ENCODE peak calls at places on chromosomes 4 and X, in ten cellular contexts. One of them, this sample, is unnamed.

GRCh38 chr4:73221734-73222133 is 36.9 kb downstream of the ANKRD17 start:
- DNase-seq in OCI-LY7: no peak
- DNase-seq in left ventricle myocardium inferior: no peak
- DNase-seq in thoracic aorta: no peak
- DNase-seq in colonic mucosa: no peak
- DNase-seq in hepatocyte: no peak
- DNase-seq in GM12878: no peak
- DNase-seq in WERI-Rb-1: no peak
- DNase-seq in BE2C: no peak
- DNase-seq in cardiac muscle cell: no peak
- DNase-seq in this sample: no peak

GRCh38 chr4:155629183-155629825 is 37.3 kb upstream of the GUCY1A1 start:
- DNase-seq in hepatocyte: no peak
- DNase-seq in WERI-Rb-1: peak; percentile 55
- DNase-seq in BE2C: no peak
- DNase-seq in left ventricle myocardium inferior: no peak
- DNase-seq in colonic mucosa: no peak
- DNase-seq in cardiac muscle cell: no peak
- DNase-seq in OCI-LY7: no peak
- DNase-seq in thoracic aorta: no peak
- DNase-seq in GM12878: no peak
- DNase-seq in this sample: no peak

GRCh38 chr4:145587088-145587487 is 32.1 kb upstream of the MMAA start:
- DNase-seq in GM12878: no peak
- DNase-seq in WERI-Rb-1: no peak
- DNase-seq in BE2C: no peak
- DNase-seq in thoracic aorta: no peak
- DNase-seq in hepatocyte: no peak
- DNase-seq in cardiac muscle cell: no peak
- DNase-seq in colonic mucosa: no peak
- DNase-seq in OCI-LY7: no peak
- DNase-seq in left ventricle myocardium inferior: no peak
- DNase-seq in this sample: no peak

GRCh38 chr4:57199267-57199666 is 89.1 kb upstream of the IGFBP7 start:
- DNase-seq in left ventricle myocardium inferior: no peak
- DNase-seq in BE2C: no peak
- DNase-seq in GM12878: no peak
- DNase-seq in OCI-LY7: no peak
- DNase-seq in WERI-Rb-1: no peak
- DNase-seq in cardiac muscle cell: no peak
- DNase-seq in thoracic aorta: no peak
- DNase-seq in hepatocyte: no peak
- DNase-seq in colonic mucosa: no peak
- DNase-seq in this sample: no peak

GRCh38 chrX:67346225-67346624 is 197.6 kb upstream of the AR start:
- DNase-seq in left ventricle myocardium inferior: no peak
- DNase-seq in colonic mucosa: no peak
- DNase-seq in BE2C: no peak
- DNase-seq in thoracic aorta: no peak
- DNase-seq in GM12878: no peak
- DNase-seq in WERI-Rb-1: no peak
- DNase-seq in OCI-LY7: no peak
- DNase-seq in hepatocyte: no peak
- DNase-seq in cardiac muscle cell: no peak
- DNase-seq in this sample: no peak

GRCh38 chr4:113232194-113232593 is 182.7 kb downstream of the ANK2 start:
- DNase-seq in GM12878: no peak
- DNase-seq in OCI-LY7: no peak
- DNase-seq in thoracic aorta: no peak
- DNase-seq in cardiac muscle cell: no peak
- DNase-seq in BE2C: no peak
- DNase-seq in WERI-Rb-1: no peak
- DNase-seq in colonic mucosa: no peak
- DNase-seq in hepatocyte: no peak
- DNase-seq in left ventricle myocardium inferior: no peak
- DNase-seq in this sample: no peak

GRCh38 chr4:51843309-51844156 is 580 bp downstream of the DCUN1D4 start:
- DNase-seq in hepatocyte: peak; percentile 76
- DNase-seq in OCI-LY7: no peak
- DNase-seq in left ventricle myocardium inferior: peak; percentile 75
- DNase-seq in colonic mucosa: peak; percentile 71
- DNase-seq in cardiac muscle cell: peak; percentile 75
- DNase-seq in BE2C: peak; percentile 70
- DNase-seq in GM12878: no peak
- DNase-seq in thoracic aorta: peak; percentile 57
- DNase-seq in WERI-Rb-1: peak; percentile 74
- DNase-seq in this sample: no peak

GRCh38 chr4:17961249-17961648 is 60.3 kb downstream of the LCORL start:
- DNase-seq in BE2C: no peak
- DNase-seq in OCI-LY7: no peak
- DNase-seq in GM12878: no peak
- DNase-seq in colonic mucosa: no peak
- DNase-seq in hepatocyte: no peak
- DNase-seq in WERI-Rb-1: no peak
- DNase-seq in cardiac muscle cell: no peak
- DNase-seq in left ventricle myocardium inferior: no peak
- DNase-seq in thoracic aorta: no peak
- DNase-seq in this sample: no peak

GRCh38 chr4:47167391-47167790 is 136.0 kb downstream of the GABRB1 start:
- DNase-seq in GM12878: no peak
- DNase-seq in hepatocyte: no peak
- DNase-seq in left ventricle myocardium inferior: no peak
- DNase-seq in OCI-LY7: no peak
- DNase-seq in BE2C: no peak
- DNase-seq in WERI-Rb-1: no peak
- DNase-seq in thoracic aorta: no peak
- DNase-seq in cardiac muscle cell: no peak
- DNase-seq in colonic mucosa: no peak
- DNase-seq in this sample: no peak

GRCh38 chr4:11416767-11417113 is 12.0 kb downstream of the HS3ST1 start:
- DNase-seq in OCI-LY7: no peak
- DNase-seq in thoracic aorta: no peak
- DNase-seq in WERI-Rb-1: no peak
- DNase-seq in left ventricle myocardium inferior: no peak
- DNase-seq in cardiac muscle cell: no peak
- DNase-seq in BE2C: no peak
- DNase-seq in colonic mucosa: no peak
- DNase-seq in GM12878: no peak
- DNase-seq in hepatocyte: no peak
- DNase-seq in this sample: no peak

GRCh38 chr4:11416071-11416766 is 12.5 kb downstream of the HS3ST1 start:
- DNase-seq in cardiac muscle cell: no peak
- DNase-seq in OCI-LY7: no peak
- DNase-seq in left ventricle myocardium inferior: no peak
- DNase-seq in BE2C: no peak
- DNase-seq in GM12878: no peak
- DNase-seq in WERI-Rb-1: no peak
- DNase-seq in hepatocyte: no peak
- DNase-seq in thoracic aorta: no peak
- DNase-seq in colonic mucosa: no peak
- DNase-seq in this sample: no peak

GRCh38 chr4:11421116-11421515 is 7.6 kb downstream of the HS3ST1 start:
- DNase-seq in GM12878: no peak
- DNase-seq in WERI-Rb-1: no peak
- DNase-seq in cardiac muscle cell: no peak
- DNase-seq in BE2C: no peak
- DNase-seq in thoracic aorta: no peak
- DNase-seq in colonic mucosa: no peak
- DNase-seq in hepatocyte: no peak
- DNase-seq in left ventricle myocardium inferior: no peak
- DNase-seq in OCI-LY7: no peak
- DNase-seq in this sample: no peak

GRCh38 chr4:11420327-11420726 is 8.4 kb downstream of the HS3ST1 start:
- DNase-seq in left ventricle myocardium inferior: no peak
- DNase-seq in WERI-Rb-1: no peak
- DNase-seq in cardiac muscle cell: no peak
- DNase-seq in colonic mucosa: no peak
- DNase-seq in BE2C: no peak
- DNase-seq in hepatocyte: no peak
- DNase-seq in GM12878: no peak
- DNase-seq in OCI-LY7: no peak
- DNase-seq in thoracic aorta: no peak
- DNase-seq in this sample: no peak

GRCh38 chr4:11418610-11419009 is 10.1 kb downstream of the HS3ST1 start:
- DNase-seq in colonic mucosa: no peak
- DNase-seq in thoracic aorta: no peak
- DNase-seq in GM12878: no peak
- DNase-seq in hepatocyte: no peak
- DNase-seq in WERI-Rb-1: peak; percentile 45
- DNase-seq in OCI-LY7: no peak
- DNase-seq in cardiac muscle cell: no peak
- DNase-seq in BE2C: no peak
- DNase-seq in left ventricle myocardium inferior: no peak
- DNase-seq in this sample: no peak
- TF ChIP-seq CTCF in colonic mucosa: no peak
- TF ChIP-seq CTCF in thoracic aorta: no peak
- TF ChIP-seq CTCF in GM12878: peak; percentile 15
- TF ChIP-seq CTCF in hepatocyte: no peak
- TF ChIP-seq CTCF in WERI-Rb-1: peak; percentile 80
- TF ChIP-seq CTCF in OCI-LY7: no peak
- TF ChIP-seq CTCF in cardiac muscle cell: no peak
- TF ChIP-seq CTCF in BE2C: no peak
- TF ChIP-seq CTCF in left ventricle myocardium inferior: peak; percentile 47
- TF ChIP-seq CTCF in this sample: no peak

GRCh38 chr4:3465698-3466671 is 2.9 kb downstream of the DOK7 start:
- DNase-seq in OCI-LY7: no peak
- DNase-seq in thoracic aorta: no peak
- DNase-seq in hepatocyte: no peak
- DNase-seq in GM12878: no peak
- DNase-seq in left ventricle myocardium inferior: peak; percentile 31
- DNase-seq in cardiac muscle cell: peak; percentile 52
- DNase-seq in WERI-Rb-1: no peak
- DNase-seq in colonic mucosa: no peak
- DNase-seq in BE2C: no peak
- DNase-seq in this sample: no peak
- TF ChIP-seq CTCF in OCI-LY7: no peak
- TF ChIP-seq CTCF in thoracic aorta: no peak
- TF ChIP-seq CTCF in hepatocyte: no peak
- TF ChIP-seq CTCF in GM12878: no peak
- TF ChIP-seq CTCF in left ventricle myocardium inferior: peak; percentile 58
- TF ChIP-seq CTCF in cardiac muscle cell: peak; percentile 19
- TF ChIP-seq CTCF in WERI-Rb-1: peak; percentile 73
- TF ChIP-seq CTCF in colonic mucosa: no peak
- TF ChIP-seq CTCF in BE2C: no peak
- TF ChIP-seq CTCF in this sample: no peak

GRCh38 chr4:23855912-23856605 is 33.8 kb downstream of the PPARGC1A start:
- DNase-seq in OCI-LY7: no peak
- DNase-seq in WERI-Rb-1: no peak
- DNase-seq in colonic mucosa: no peak
- DNase-seq in hepatocyte: no peak
- DNase-seq in BE2C: no peak
- DNase-seq in thoracic aorta: no peak
- DNase-seq in left ventricle myocardium inferior: no peak
- DNase-seq in GM12878: no peak
- DNase-seq in cardiac muscle cell: no peak
- DNase-seq in this sample: no peak

GRCh38 chr4:23853986-23854385 is 35.9 kb downstream of the PPARGC1A start:
- DNase-seq in WERI-Rb-1: no peak
- DNase-seq in left ventricle myocardium inferior: no peak
- DNase-seq in hepatocyte: no peak
- DNase-seq in thoracic aorta: no peak
- DNase-seq in colonic mucosa: no peak
- DNase-seq in BE2C: no peak
- DNase-seq in OCI-LY7: no peak
- DNase-seq in cardiac muscle cell: no peak
- DNase-seq in GM12878: no peak
- DNase-seq in this sample: no peak

GRCh38 chr4:23861897-23862296 is 27.9 kb downstream of the PPARGC1A start:
- DNase-seq in OCI-LY7: no peak
- DNase-seq in cardiac muscle cell: no peak
- DNase-seq in BE2C: no peak
- DNase-seq in thoracic aorta: no peak
- DNase-seq in WERI-Rb-1: no peak
- DNase-seq in left ventricle myocardium inferior: no peak
- DNase-seq in hepatocyte: no peak
- DNase-seq in colonic mucosa: no peak
- DNase-seq in GM12878: no peak
- DNase-seq in this sample: no peak

GRCh38 chr4:23856630-23857029 is 33.2 kb downstream of the PPARGC1A start:
- DNase-seq in BE2C: no peak
- DNase-seq in thoracic aorta: no peak
- DNase-seq in WERI-Rb-1: no peak
- DNase-seq in hepatocyte: peak; percentile 26
- DNase-seq in left ventricle myocardium inferior: peak; percentile 27
- DNase-seq in GM12878: no peak
- DNase-seq in cardiac muscle cell: no peak
- DNase-seq in OCI-LY7: no peak
- DNase-seq in colonic mucosa: peak; percentile 92
- DNase-seq in this sample: peak; percentile 41

GRCh38 chr4:23857353-23857752 is 32.5 kb downstream of the PPARGC1A start:
- DNase-seq in GM12878: no peak
- DNase-seq in OCI-LY7: no peak
- DNase-seq in thoracic aorta: no peak
- DNase-seq in cardiac muscle cell: no peak
- DNase-seq in left ventricle myocardium inferior: no peak
- DNase-seq in WERI-Rb-1: no peak
- DNase-seq in BE2C: no peak
- DNase-seq in colonic mucosa: no peak
- DNase-seq in hepatocyte: no peak
- DNase-seq in this sample: no peak
- TF ChIP-seq CTCF in GM12878: no peak
- TF ChIP-seq CTCF in OCI-LY7: no peak
- TF ChIP-seq CTCF in thoracic aorta: no peak
- TF ChIP-seq CTCF in cardiac muscle cell: peak; percentile 30
- TF ChIP-seq CTCF in left ventricle myocardium inferior: peak; percentile 19
- TF ChIP-seq CTCF in WERI-Rb-1: peak; percentile 14
- TF ChIP-seq CTCF in BE2C: peak; percentile 20
- TF ChIP-seq CTCF in colonic mucosa: no peak
- TF ChIP-seq CTCF in hepatocyte: peak; percentile 44
- TF ChIP-seq CTCF in this sample: peak; percentile 41

GRCh38 chrX:39836802-39837420 is 260.8 kb downstream of the BCOR start:
- DNase-seq in GM12878: no peak
- DNase-seq in thoracic aorta: no peak
- DNase-seq in OCI-LY7: no peak
- DNase-seq in left ventricle myocardium inferior: no peak
- DNase-seq in WERI-Rb-1: peak; percentile 87
- DNase-seq in cardiac muscle cell: no peak
- DNase-seq in hepatocyte: no peak
- DNase-seq in BE2C: no peak
- DNase-seq in colonic mucosa: no peak
- DNase-seq in this sample: no peak

GRCh38 chrX:39840141-39841126 is 257.3 kb downstream of the BCOR start:
- DNase-seq in BE2C: no peak
- DNase-seq in OCI-LY7: no peak
- DNase-seq in cardiac muscle cell: no peak
- DNase-seq in GM12878: no peak
- DNase-seq in thoracic aorta: peak; percentile 21
- DNase-seq in colonic mucosa: no peak
- DNase-seq in left ventricle myocardium inferior: no peak
- DNase-seq in hepatocyte: no peak
- DNase-seq in WERI-Rb-1: peak; percentile 52
- DNase-seq in this sample: no peak

GRCh38 chrX:39841604-39842003 is 256.2 kb downstream of the BCOR start:
- DNase-seq in thoracic aorta: no peak
- DNase-seq in left ventricle myocardium inferior: no peak
- DNase-seq in hepatocyte: no peak
- DNase-seq in GM12878: no peak
- DNase-seq in cardiac muscle cell: no peak
- DNase-seq in BE2C: no peak
- DNase-seq in colonic mucosa: no peak
- DNase-seq in WERI-Rb-1: no peak
- DNase-seq in OCI-LY7: no peak
- DNase-seq in this sample: no peak

GRCh38 chrX:39837688-39838087 is 260.1 kb downstream of the BCOR start:
- DNase-seq in colonic mucosa: no peak
- DNase-seq in thoracic aorta: no peak
- DNase-seq in BE2C: no peak
- DNase-seq in cardiac muscle cell: no peak
- DNase-seq in hepatocyte: no peak
- DNase-seq in OCI-LY7: no peak
- DNase-seq in GM12878: no peak
- DNase-seq in WERI-Rb-1: no peak
- DNase-seq in left ventricle myocardium inferior: no peak
- DNase-seq in this sample: no peak

GRCh38 chrX:39839371-39839770 is 258.4 kb downstream of the BCOR start:
- DNase-seq in left ventricle myocardium inferior: no peak
- DNase-seq in cardiac muscle cell: no peak
- DNase-seq in colonic mucosa: no peak
- DNase-seq in hepatocyte: no peak
- DNase-seq in thoracic aorta: no peak
- DNase-seq in WERI-Rb-1: no peak
- DNase-seq in BE2C: no peak
- DNase-seq in OCI-LY7: no peak
- DNase-seq in GM12878: no peak
- DNase-seq in this sample: no peak
- TF ChIP-seq CTCF in left ventricle myocardium inferior: no peak
- TF ChIP-seq CTCF in cardiac muscle cell: no peak
- TF ChIP-seq CTCF in colonic mucosa: no peak
- TF ChIP-seq CTCF in hepatocyte: no peak
- TF ChIP-seq CTCF in thoracic aorta: no peak
- TF ChIP-seq CTCF in WERI-Rb-1: peak; percentile 31
- TF ChIP-seq CTCF in BE2C: no peak
- TF ChIP-seq CTCF in OCI-LY7: peak; percentile 44
- TF ChIP-seq CTCF in GM12878: no peak
- TF ChIP-seq CTCF in this sample: no peak

This sample was measured in LNCaP clone FGC.